ENCODE peak calls at places on chromosomes 12 and 14, in nine cellular contexts. J, Z, F, C, W, R, G, S and X are unnamed samples.

GRCh38 chr12:1805441-1806081 is 14.8 kb upstream of the LRTM2 start:
- DNase-seq in W (peak), F (no peak), J (peak), C (no peak), S (no peak), Z (no peak), R (no peak), G (no peak), X (no peak)

GRCh38 chr12:100987552-100988277 is 193.1 kb downstream of the ANO4 start:
- DNase-seq in W (no peak), C (peak), F (no peak), Z (no peak), G (peak), J (no peak), R (peak), S (peak), X (no peak)

GRCh38 chr14:65296402-65296801 is 116.1 kb upstream of the FUT8 start:
- DNase-seq in J (no peak), W (no peak), F (no peak), C (no peak), S (peak), G (no peak), Z (no peak), R (no peak), X (no peak)

GRCh38 chr14:89242871-89243270 is 174.2 kb downstream of the FOXN3 start:
- DNase-seq in J (no peak), F (no peak), S (no peak), Z (no peak), W (no peak), G (no peak), C (no peak), R (no peak), X (no peak)

GRCh38 chr14:51155331-51155730 is 60.4 kb upstream of the TRIM9 start:
- DNase-seq in G (no peak), R (no peak), C (no peak), W (no peak), Z (no peak), J (no peak), S (no peak), F (no peak), X (no peak)

GRCh38 chr14:78403278-78403815 is 233.2 kb downstream of the NRXN3 start:
- DNase-seq in C (no peak), W (no peak), J (no peak), R (peak), Z (no peak), F (no peak), S (no peak), G (no peak), X (no peak)

GRCh38 chr12:124917841-124918621 is 3.6 kb upstream of the UBC start:
- DNase-seq in J (no peak), C (no peak), S (no peak), G (peak), W (peak), R (no peak), Z (no peak), F (no peak), X (no peak)

GRCh38 chr14:104263671-104264358 is 125.4 kb downstream of the KIF26A start:
- DNase-seq in F (no peak), C (no peak), Z (no peak), J (peak), S (peak), G (no peak), R (no peak), W (peak), X (no peak)

GRCh38 chr12:119676573-119676972 is 8.6 kb downstream of the PRKAB1 start:
- DNase-seq in G (no peak), R (no peak), S (no peak), C (no peak), J (no peak), F (no peak), Z (no peak), W (no peak), X (no peak)

GRCh38 chr14:50542941-50543418 is 10.6 kb upstream of the MAP4K5 start:
- DNase-seq in W (no peak), G (peak), Z (peak), S (peak), R (peak), F (peak), C (peak), J (no peak), X (peak)

GRCh38 chr12:51593539-51593938 is 2.5 kb downstream of the SCN8A start:
- DNase-seq in F (no peak), J (no peak), R (peak), G (peak), C (no peak), W (no peak), Z (peak), S (peak), X (peak)

GRCh38 chr12:89348894-89349669 is 3.2 kb downstream of the DUSP6 start:
- DNase-seq in Z (peak), F (no peak), W (no peak), J (no peak), G (no peak), R (peak), S (no peak), C (no peak), X (no peak)

GRCh38 chr12:7935773-7936581 is at the start of gene SLC2A3:
- DNase-seq in R (peak), W (peak), C (peak), F (peak), J (no peak), G (no peak), S (peak), Z (peak), X (peak)

GRCh38 chr14:59013672-59014298 is 174.7 kb upstream of the DAAM1 start:
- DNase-seq in W (no peak), C (no peak), R (peak), S (no peak), F (no peak), G (no peak), J (no peak), Z (no peak), X (no peak)

GRCh38 chr12:52847335-52848102 is 1.3 kb downstream of the KRT78 start:
- DNase-seq in Z (no peak), J (no peak), W (no peak), G (peak), C (no peak), F (no peak), R (peak), S (no peak), X (no peak)
- TF ChIP-seq CTCF in Z (no peak), J (no peak), W (no peak), G (no peak), C (no peak), F (no peak), R (no peak), S (no peak), X (no peak)

GRCh38 chr12:13045816-13046215 is 1.6 kb downstream of the FAM234B start:
- DNase-seq in R (no peak), J (no peak), F (no peak), Z (no peak), S (no peak), C (no peak), W (no peak), G (no peak), X (no peak)

GRCh38 chr12:13046914-13047472 is 2.8 kb downstream of the FAM234B start:
- DNase-seq in S (no peak), G (no peak), Z (no peak), F (no peak), W (no peak), C (no peak), R (no peak), J (no peak), X (no peak)

GRCh38 chr12:13044859-13045384 is 741 bp downstream of the FAM234B start:
- DNase-seq in S (no peak), Z (no peak), C (no peak), G (no peak), W (no peak), F (no peak), J (no peak), R (peak), X (no peak)

GRCh38 chr12:13042666-13043230 is 1.4 kb upstream of the FAM234B start:
- DNase-seq in S (no peak), Z (no peak), W (no peak), F (no peak), C (no peak), G (no peak), J (no peak), R (no peak), X (no peak)

GRCh38 chr12:13044002-13044858 is at the start of gene FAM234B:
- DNase-seq in W (peak), S (peak), Z (peak), J (peak), F (peak), G (peak), C (peak), R (peak), X (peak)
- TF ChIP-seq CTCF in W (no peak), S (no peak), Z (no peak), J (no peak), F (no peak), G (no peak), C (peak), R (peak), X (no peak)

DNA sequence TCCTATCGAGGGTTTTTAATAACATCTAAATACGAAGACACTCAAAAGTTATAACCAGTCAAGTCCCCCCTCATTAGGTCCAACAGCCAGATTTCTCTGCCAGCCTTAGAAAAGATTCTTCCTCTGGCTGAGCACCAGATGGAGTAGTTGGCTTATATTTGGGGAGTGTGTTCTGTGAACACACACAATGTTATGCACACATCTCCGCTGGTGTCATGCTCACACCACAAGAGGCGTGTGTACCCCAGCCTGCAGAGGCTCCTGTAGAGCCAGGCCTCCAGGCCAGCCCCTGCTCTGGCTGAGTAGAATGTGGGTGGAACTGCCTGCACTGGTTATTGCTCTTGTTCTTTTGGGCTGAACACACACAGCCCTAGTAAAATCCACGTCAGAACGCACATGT is 64.0 kb downstream of the PIWIL1 start:
- DNase-seq in W (no peak), J (no peak), Z (no peak), G (no peak), C (no peak), R (no peak), S (no peak), F (no peak), X (no peak)
- TF ChIP-seq CTCF in W (no peak), J (no peak), Z (no peak), G (no peak), C (no peak), R (no peak), S (no peak), F (no peak), X (no peak)

GRCh38 chr12:16387919-16388318 is 40.5 kb downstream of the MGST1 start:
- DNase-seq in W (no peak), G (no peak), S (no peak), Z (no peak), F (no peak), C (no peak), J (no peak), R (no peak), X (no peak)

GRCh38 chr12:16384732-16385131 is 37.3 kb downstream of the MGST1 start:
- DNase-seq in C (no peak), W (no peak), J (no peak), F (no peak), Z (no peak), S (no peak), G (no peak), R (no peak), X (no peak)

GRCh38 chr12:16389594-16389993 is 42.1 kb downstream of the MGST1 start:
- DNase-seq in S (no peak), G (no peak), R (peak), J (no peak), W (no peak), C (no peak), F (no peak), Z (no peak), X (no peak)

GRCh38 chr12:16385779-16386646 is 38.6 kb downstream of the MGST1 start:
- DNase-seq in G (peak), R (peak), Z (no peak), J (no peak), W (no peak), S (peak), C (peak), F (peak), X (peak)
- TF ChIP-seq CTCF in G (peak), R (peak), Z (no peak), J (peak), W (peak), S (no peak), C (peak), F (no peak), X (no peak)

GRCh38 chr14:23361320-23361719 is 3.7 kb downstream of the EFS start:
- DNase-seq in C (no peak), W (no peak), J (no peak), F (no peak), S (no peak), Z (no peak), R (peak), G (no peak), X (no peak)

GRCh38 chr14:23364164-23364571 is 804 bp downstream of the EFS start:
- DNase-seq in G (no peak), C (no peak), W (peak), J (no peak), S (no peak), F (no peak), R (no peak), Z (no peak), X (no peak)

GRCh38 chr14:23360496-23360895 is 4.5 kb downstream of the EFS start:
- DNase-seq in S (no peak), W (no peak), Z (no peak), J (peak), F (no peak), G (peak), C (no peak), R (no peak), X (no peak)

GRCh38 chr14:23361763-23362162 is 3.2 kb downstream of the EFS start:
- DNase-seq in J (no peak), W (no peak), S (no peak), R (no peak), G (no peak), Z (no peak), C (no peak), F (no peak), X (no peak)

GRCh38 chr14:23362200-23362599 is 2.8 kb downstream of the EFS start:
- DNase-seq in C (no peak), Z (no peak), F (no peak), G (no peak), R (peak), W (no peak), S (no peak), J (no peak), X (no peak)
- TF ChIP-seq CTCF in C (no peak), Z (no peak), F (no peak), G (no peak), R (peak), W (no peak), S (no peak), J (no peak), X (no peak)

GRCh38 chr14:21068521-21069387 is 1.4 kb upstream of the ARHGEF40 start:
- DNase-seq in C (peak), J (no peak), Z (peak), R (peak), G (peak), S (peak), F (peak), W (peak), X (peak)

GRCh38 chr14:21069388-21070082 is 569 bp upstream of the ARHGEF40 start:
- DNase-seq in G (no peak), R (peak), F (no peak), W (no peak), C (peak), S (peak), Z (peak), J (peak), X (no peak)

GRCh38 chr14:21063479-21063878 is 5.9 kb downstream of the RNASE8 start:
- DNase-seq in S (peak), R (peak), C (no peak), F (no peak), J (no peak), G (no peak), W (no peak), Z (no peak), X (no peak)

GRCh38 chr14:21070083-21070609 is at the start of gene ARHGEF40:
- DNase-seq in J (peak), C (peak), G (peak), F (no peak), R (peak), S (peak), W (peak), Z (peak), X (peak)

GRCh38 chr14:21066882-21067502 is 3.1 kb upstream of the ARHGEF40 start:
- DNase-seq in F (no peak), S (no peak), W (no peak), R (no peak), G (no peak), J (no peak), C (peak), Z (peak), X (no peak)
- TF ChIP-seq CTCF in F (no peak), S (no peak), W (no peak), R (peak), G (no peak), J (no peak), C (no peak), Z (no peak), X (no peak)